ENCODE peak calls at places on chromosomes 2 and 18, in four cellular contexts. L is neural crest cell, M is sciatic nerve, R is midbrain. C is an unnamed sample.

GRCh38 chr2:204331180-204331579 is 214.1 kb upstream of the PARD3B start:
- DNase-seq in L (no peak), M (no peak), R (no peak), C (no peak)

GRCh38 chr2:43344911-43345373 is 118.5 kb upstream of the ZFP36L2 start:
- DNase-seq in L (no peak), M (no peak), R (no peak), C (no peak)

GRCh38 chr2:161134547-161135518 is 25.4 kb upstream of the TANK start:
- DNase-seq in L (no peak), M (no peak), R (peak; percentile 41), C (no peak)

GRCh38 chr18:43060020-43060419 is 55.5 kb downstream of the RIT2 start:
- DNase-seq in L (no peak), M (no peak), R (no peak), C (no peak)

GRCh38 chr2:86627550-86627949 is 3.9 kb upstream of the RNF103 start:
- DNase-seq in L (no peak), M (no peak), R (no peak), C (no peak)

GRCh38 chr2:193556766-193557470 is 1362.2 kb upstream of the TMEFF2 start:
- DNase-seq in L (no peak), M (no peak), R (no peak), C (peak; percentile 63)

GRCh38 chr2:225998653-225999052 is 599.1 kb downstream of the NYAP2 start:
- DNase-seq in L (no peak), M (no peak), R (no peak), C (no peak)

GRCh38 chr2:237596856-237597679 is 6.5 kb upstream of the RAB17 start:
- DNase-seq in L (no peak), M (peak; percentile 45), R (no peak), C (no peak)

GRCh38 chr2:142025394-142025793 is 105.4 kb downstream of the LRP1B start:
- DNase-seq in L (no peak), M (no peak), R (no peak), C (no peak)

GRCh38 chr2:25787020-25787419 is 91.3 kb downstream of the ASXL2 start:
- DNase-seq in L (no peak), M (no peak), R (no peak), C (no peak)

GRCh38 chr18:45760443-45761036 is 36.6 kb downstream of the SLC14A1 start:
- DNase-seq in L (no peak), M (no peak), R (no peak), C (no peak)

GRCh38 chr2:224126459-224126858 is 87.4 kb upstream of the SERPINE2 start:
- DNase-seq in L (no peak), M (no peak), R (no peak), C (no peak)

GRCh38 chr18:68447286-68447685 is 267.6 kb downstream of the TMX3 start:
- DNase-seq in L (no peak), M (no peak), R (no peak), C (no peak)

GRCh38 chr18:76465630-76466409 is 29.2 kb downstream of the ZNF516 start:
- DNase-seq in L (no peak), M (peak; percentile 47), R (no peak), C (no peak)

GRCh38 chr2:20623241-20623640 is 27.7 kb downstream of the HS1BP3 start:
- DNase-seq in L (no peak), M (peak; percentile 42), R (no peak), C (no peak)

C was measured in putamen.